ENCODE peak calls at places on chromosomes 1 and 21, in five cellular contexts. L, Z, X, Y and E are unnamed samples. For H3K36me3, the result is how much of the 10 kb centered on the place peaks cover.

GRCh38 chr1:210214573-210215409 is 17.8 kb upstream of the SERTAD4 start:
- DNase-seq in L (no peak), Z (no peak), X (no peak), Y (no peak), E (peak)

GRCh38 chr1:40662864-40663263 is 2.6 kb downstream of the RIMS3 start:
- DNase-seq in L (no peak), Z (no peak), X (no peak), Y (no peak), E (no peak)

GRCh38 chr1:198620951-198621824 is 17.7 kb upstream of the PTPRC start:
- DNase-seq in L (peak), Z (no peak), X (no peak), Y (no peak), E (no peak)

GRCh38 chr1:112707217-112708001 is 482 bp upstream of the RHOC start:
- DNase-seq in L (peak), Z (peak), X (peak), Y (peak), E (peak)

GRCh38 chr1:237244778-237245177 is 202.8 kb downstream of the RYR2 start:
- DNase-seq in L (no peak), Z (no peak), X (no peak), Y (no peak), E (no peak)

GRCh38 chr1:28758420-28758819 is 21.7 kb downstream of the YTHDF2 start:
- DNase-seq in L (no peak), Z (no peak), X (no peak), Y (no peak), E (no peak)

GRCh38 chr1:45348020-45348419 is 7.8 kb upstream of the MUTYH start:
- DNase-seq in L (no peak), Z (no peak), X (no peak), Y (no peak), E (no peak)

GRCh38 chr1:33863779-33864178 is at the start of gene HMGB4:
- DNase-seq in L (no peak), Z (no peak), X (no peak), Y (no peak), E (no peak)

GRCh38 chr1:227942716-227943261 is 4.9 kb downstream of the WNT9A start:
- DNase-seq in L (peak), Z (no peak), X (no peak), Y (no peak), E (no peak)

GRCh38 chr1:177341773-177342172 is 171.0 kb downstream of the BRINP2 start:
- DNase-seq in L (no peak), Z (no peak), X (no peak), Y (no peak), E (no peak)

GRCh38 chr1:10900691-10901090 is 104.2 kb upstream of the CASZ1 start:
- DNase-seq in L (peak), Z (no peak), X (peak), Y (no peak), E (peak)

GRCh38 chr1:156498447-156499193 is 2.0 kb downstream of the MEF2D start:
- DNase-seq in L (peak), Z (no peak), X (peak), Y (no peak), E (no peak)

GRCh38 chr1:145845514-145846161 is at the start of gene NUDT17:
- DNase-seq in L (peak), Z (peak), X (peak), Y (peak), E (peak)

GRCh38 chr21:42806489-42807140 is 72.7 kb downstream of the WDR4 start:
- DNase-seq in L (no peak), Z (no peak), X (peak), Y (no peak), E (no peak)

GRCh38 chr1:150577557-150578277 is 1.7 kb downstream of the MCL1 start:
- DNase-seq in L (no peak), Z (no peak), X (peak), Y (no peak), E (no peak)

GRCh38 chr1:9359898-9360297 is 67.2 kb downstream of the SPSB1 start:
- DNase-seq in L (no peak), Z (no peak), X (no peak), Y (no peak), E (no peak)

GRCh38 chr1:47231314-47232186 is 475 bp downstream of the TAL1 start:
- DNase-seq in L (no peak), Z (no peak), X (peak), Y (no peak), E (peak)

GRCh38 chr1:243227596-243227995 is 27.5 kb downstream of the CEP170 start:
- DNase-seq in L (no peak), Z (no peak), X (no peak), Y (no peak), E (peak)

GRCh38 chr1:47948126-47948525 is 49.1 kb downstream of the TRABD2B start:
- DNase-seq in L (no peak), Z (no peak), X (peak), Y (no peak), E (peak)

GRCh38 chr1:162587347-162587746 is 25.8 kb downstream of the UAP1 start:
- DNase-seq in L (no peak), Z (no peak), X (no peak), Y (no peak), E (no peak)

GRCh38 chr1:23539698-23540266 is 8.7 kb upstream of the E2F2 start:
- DNase-seq in L (peak), Z (peak), X (peak), Y (peak), E (peak)

GRCh38 chr1:4071675-4072074 is 171.6 kb upstream of the C1orf174 start:
- DNase-seq in L (no peak), Z (no peak), X (no peak), Y (no peak), E (no peak)

GRCh38 chr1:20265243-20265642 is 25.4 kb upstream of the VWA5B1 start:
- DNase-seq in L (peak), Z (no peak), X (no peak), Y (no peak), E (no peak)

GRCh38 chr1:17586172-17586963 is 46.9 kb downstream of the ARHGEF10L start:
- DNase-seq in L (no peak), Z (peak), X (peak), Y (no peak), E (no peak)

GRCh38 chr1:192489748-192490147 is 85.8 kb upstream of the RGS1 start:
- DNase-seq in L (peak), Z (no peak), X (peak), Y (no peak), E (no peak)

GRCh38 chr1:145999321-146000024 is 3.1 kb upstream of the TXNIP start:
- DNase-seq in L (no peak), Z (no peak), X (no peak), Y (no peak), E (no peak)

GRCh38 chr21:31257265-31257664 is 86.8 kb downstream of the TIAM1 start:
- DNase-seq in L (no peak), Z (no peak), X (no peak), Y (no peak), E (no peak)

GRCh38 chr1:157773723-157774350 is 3.1 kb downstream of the FCRL2 start:
- DNase-seq in L (no peak), Z (no peak), X (peak), Y (no peak), E (no peak)

GRCh38 chr1:26786437-26787380 is 1.0 kb upstream of the PIGV start:
- DNase-seq in L (peak), Z (peak), X (peak), Y (no peak), E (peak)

GRCh38 chr21:15775291-15775690 is 45.5 kb downstream of the USP25 start:
- DNase-seq in L (no peak), Z (no peak), X (peak), Y (no peak), E (no peak)

GRCh38 chr1:116127123-116127847 is 16.1 kb downstream of the MAB21L3 start:
- DNase-seq in L (peak), Z (no peak), X (no peak), Y (no peak), E (no peak)

GRCh38 chr1:37846634-37847339 is 12.6 kb downstream of the MTF1 start:
- DNase-seq in L (no peak), Z (no peak), X (no peak), Y (no peak), E (no peak)
- H3K4me3 ChIP-seq in L (no peak), Z (no peak), X (no peak), Y (no peak), E (no peak)

GRCh38 chr1:186609183-186609582 is 71.0 kb downstream of the PTGS2 start:
- DNase-seq in L (no peak), Z (no peak), X (no peak), Y (no peak), E (no peak)
- H3K36me3 ChIP-seq in L (under half), Z (under half), X (under half), Y (under half), E (under half)

GRCh38 chr1:231335663-231336602 is 1.7 kb downstream of the EXOC8 start:
- DNase-seq in L (no peak), Z (peak), X (no peak), Y (no peak), E (no peak)

GRCh38 chr1:231334952-231335351 is 2.7 kb downstream of the EXOC8 start:
- DNase-seq in L (no peak), Z (no peak), X (no peak), Y (no peak), E (no peak)

GRCh38 chr1:231329483-231329882 is 8.2 kb downstream of the EXOC8 start:
- DNase-seq in L (no peak), Z (no peak), X (no peak), Y (no peak), E (no peak)

GRCh38 chr1:231334079-231334666 is 3.5 kb downstream of the EXOC8 start:
- DNase-seq in L (no peak), Z (no peak), X (no peak), Y (no peak), E (no peak)

GRCh38 chr1:231332761-231333160 is 4.9 kb downstream of the EXOC8 start:
- DNase-seq in L (no peak), Z (no peak), X (no peak), Y (no peak), E (no peak)
- H3K4me3 ChIP-seq in L (no peak), Z (peak), X (no peak), Y (no peak), E (no peak)

GRCh38 chr1:219999821-220000220 is 46.5 kb downstream of the EPRS1 start:
- DNase-seq in L (no peak), Z (no peak), X (no peak), Y (no peak), E (no peak)

GRCh38 chr1:220003015-220003414 is 43.3 kb downstream of the EPRS1 start:
- DNase-seq in L (no peak), Z (no peak), X (no peak), Y (no peak), E (no peak)

GRCh38 chr1:220003585-220004299 is 42.6 kb downstream of the EPRS1 start:
- DNase-seq in L (no peak), Z (no peak), X (no peak), Y (no peak), E (no peak)

GRCh38 chr1:220005489-220005888 is 40.8 kb downstream of the EPRS1 start:
- DNase-seq in L (no peak), Z (no peak), X (no peak), Y (no peak), E (no peak)

GRCh38 chr1:220001095-220001501 is 45.2 kb downstream of the EPRS1 start:
- DNase-seq in L (no peak), Z (no peak), X (no peak), Y (no peak), E (no peak)
- H3K36me3 ChIP-seq in L (under half), Z (under half), X (under half), Y (under half), E (under half)

GRCh38 chr1:205961405-205961804 is 18.1 kb upstream of the SLC26A9 start:
- DNase-seq in L (peak), Z (no peak), X (no peak), Y (no peak), E (no peak)

GRCh38 chr1:205963756-205964155 is 20.5 kb upstream of the SLC26A9 start:
- DNase-seq in L (peak), Z (no peak), X (no peak), Y (no peak), E (no peak)

GRCh38 chr1:205963352-205963751 is 20.1 kb upstream of the SLC26A9 start:
- DNase-seq in L (peak), Z (no peak), X (no peak), Y (no peak), E (no peak)

GRCh38 chr1:205961970-205962820 is 18.9 kb upstream of the SLC26A9 start:
- DNase-seq in L (peak), Z (no peak), X (no peak), Y (no peak), E (no peak)

DNA sequence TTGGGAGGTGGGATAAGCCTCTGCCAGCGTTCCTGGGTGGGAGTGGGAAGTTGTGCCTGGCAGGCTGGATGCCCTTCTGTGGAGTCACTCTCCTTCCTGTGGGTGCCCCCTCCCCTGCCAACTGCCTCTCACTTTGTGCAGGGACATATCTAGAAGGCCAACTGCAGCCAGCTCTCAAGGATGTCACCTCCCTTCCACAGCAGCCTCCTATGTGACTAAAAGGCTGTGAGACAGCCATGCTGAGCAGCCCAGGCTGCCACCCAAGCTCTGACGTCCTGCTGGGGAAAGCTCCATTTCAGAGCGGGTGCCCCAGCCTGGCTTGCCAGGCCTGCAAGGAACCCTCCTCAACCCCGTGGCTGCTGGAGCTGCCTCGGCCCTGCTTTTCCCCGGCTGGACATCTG is 19.6 kb upstream of the SLC26A9 start:
- DNase-seq in L (peak), Z (no peak), X (no peak), Y (no peak), E (no peak)
- H3K4me3 ChIP-seq in L (no peak), Z (no peak), X (no peak), Y (no peak), E (no peak)